ENCODE peak calls at places on chromosome 1, in eight cellular contexts. One of them, this sample, is unnamed.

GRCh38 chr1:69404486-69404885 is 163.2 kb upstream of the LRRC7 start:
- DNase-seq in effector CD4-positive, alpha-beta T cell: no peak
- DNase-seq in hippocampal formation: no peak
- DNase-seq in activated CD4-positive, alpha-beta T cell treated with anti-CD3 and anti-CD28 coated beads, Interleukin-2, amount 50 U/mL, for 48 hours: no peak
- DNase-seq in CD8-positive, alpha-beta memory T cell: no peak
- DNase-seq in GM03348: no peak
- DNase-seq in osteoblast: no peak
- DNase-seq in stimulated activated CD4-positive, alpha-beta T cell treated with anti-CD3 and anti-CD28 coated beads, Interleukin-2, amount 100 ng/mL, for 48 hours: no peak
- DNase-seq in this sample: no peak

GRCh38 chr1:204565617-204566582 is 49.7 kb downstream of the MDM4 start:
- DNase-seq in stimulated activated CD4-positive, alpha-beta T cell treated with anti-CD3 and anti-CD28 coated beads, Interleukin-2, amount 100 ng/mL, for 48 hours: peak
- DNase-seq in hippocampal formation: peak
- DNase-seq in GM03348: peak
- DNase-seq in osteoblast: peak
- DNase-seq in effector CD4-positive, alpha-beta T cell: peak
- DNase-seq in CD8-positive, alpha-beta memory T cell: peak
- DNase-seq in activated CD4-positive, alpha-beta T cell treated with anti-CD3 and anti-CD28 coated beads, Interleukin-2, amount 50 U/mL, for 48 hours: peak
- DNase-seq in this sample: peak

GRCh38 chr1:17883136-17883535 is 128.0 kb downstream of the ACTL8 start:
- DNase-seq in effector CD4-positive, alpha-beta T cell: no peak
- DNase-seq in hippocampal formation: no peak
- DNase-seq in GM03348: no peak
- DNase-seq in activated CD4-positive, alpha-beta T cell treated with anti-CD3 and anti-CD28 coated beads, Interleukin-2, amount 50 U/mL, for 48 hours: no peak
- DNase-seq in osteoblast: no peak
- DNase-seq in CD8-positive, alpha-beta memory T cell: no peak
- DNase-seq in stimulated activated CD4-positive, alpha-beta T cell treated with anti-CD3 and anti-CD28 coated beads, Interleukin-2, amount 100 ng/mL, for 48 hours: no peak
- DNase-seq in this sample: no peak

GRCh38 chr1:87155180-87155579 is 173.5 kb upstream of the LMO4 start:
- DNase-seq in activated CD4-positive, alpha-beta T cell treated with anti-CD3 and anti-CD28 coated beads, Interleukin-2, amount 50 U/mL, for 48 hours: no peak
- DNase-seq in effector CD4-positive, alpha-beta T cell: no peak
- DNase-seq in stimulated activated CD4-positive, alpha-beta T cell treated with anti-CD3 and anti-CD28 coated beads, Interleukin-2, amount 100 ng/mL, for 48 hours: no peak
- DNase-seq in GM03348: no peak
- DNase-seq in osteoblast: no peak
- DNase-seq in CD8-positive, alpha-beta memory T cell: no peak
- DNase-seq in hippocampal formation: peak
- DNase-seq in this sample: no peak

GRCh38 chr1:204961765-204962419 is 81.1 kb upstream of the CNTN2 start:
- DNase-seq in osteoblast: no peak
- DNase-seq in hippocampal formation: no peak
- DNase-seq in GM03348: no peak
- DNase-seq in effector CD4-positive, alpha-beta T cell: no peak
- DNase-seq in CD8-positive, alpha-beta memory T cell: no peak
- DNase-seq in stimulated activated CD4-positive, alpha-beta T cell treated with anti-CD3 and anti-CD28 coated beads, Interleukin-2, amount 100 ng/mL, for 48 hours: no peak
- DNase-seq in activated CD4-positive, alpha-beta T cell treated with anti-CD3 and anti-CD28 coated beads, Interleukin-2, amount 50 U/mL, for 48 hours: no peak
- DNase-seq in this sample: no peak

GRCh38 chr1:228988655-228989054 is 253.4 kb downstream of the RHOU start:
- DNase-seq in CD8-positive, alpha-beta memory T cell: no peak
- DNase-seq in GM03348: no peak
- DNase-seq in hippocampal formation: no peak
- DNase-seq in effector CD4-positive, alpha-beta T cell: no peak
- DNase-seq in stimulated activated CD4-positive, alpha-beta T cell treated with anti-CD3 and anti-CD28 coated beads, Interleukin-2, amount 100 ng/mL, for 48 hours: no peak
- DNase-seq in activated CD4-positive, alpha-beta T cell treated with anti-CD3 and anti-CD28 coated beads, Interleukin-2, amount 50 U/mL, for 48 hours: no peak
- DNase-seq in osteoblast: no peak
- DNase-seq in this sample: no peak

GRCh38 chr1:62144238-62144831 is 50.3 kb upstream of the L1TD1 start:
- DNase-seq in osteoblast: peak
- DNase-seq in CD8-positive, alpha-beta memory T cell: no peak
- DNase-seq in activated CD4-positive, alpha-beta T cell treated with anti-CD3 and anti-CD28 coated beads, Interleukin-2, amount 50 U/mL, for 48 hours: peak
- DNase-seq in hippocampal formation: peak
- DNase-seq in GM03348: peak
- DNase-seq in stimulated activated CD4-positive, alpha-beta T cell treated with anti-CD3 and anti-CD28 coated beads, Interleukin-2, amount 100 ng/mL, for 48 hours: peak
- DNase-seq in effector CD4-positive, alpha-beta T cell: no peak
- DNase-seq in this sample: peak

GRCh38 chr1:63821650-63822049 is 47.8 kb downstream of the ROR1 start:
- DNase-seq in osteoblast: no peak
- DNase-seq in activated CD4-positive, alpha-beta T cell treated with anti-CD3 and anti-CD28 coated beads, Interleukin-2, amount 50 U/mL, for 48 hours: no peak
- DNase-seq in hippocampal formation: no peak
- DNase-seq in stimulated activated CD4-positive, alpha-beta T cell treated with anti-CD3 and anti-CD28 coated beads, Interleukin-2, amount 100 ng/mL, for 48 hours: no peak
- DNase-seq in CD8-positive, alpha-beta memory T cell: no peak
- DNase-seq in GM03348: peak
- DNase-seq in effector CD4-positive, alpha-beta T cell: no peak
- DNase-seq in this sample: no peak

This sample was measured in memory B cell.